ENCODE peak calls at places on chromosome 17, in seven cellular contexts. E is IMR-90, U is mesenchymal stem cell, V is H1, H is mesendoderm, A is H9, P is neuronal stem cell. O is an unnamed sample.
A peak's percentile ranks its signal among the peaks of the same experiment; 100 is the strongest.

GRCh38 chr17:76438906-76439305 is 14.0 kb downstream of the UBE2O start:
- DNase-seq in E (peak; percentile 36), U (no peak), V (no peak), H (no peak), A (no peak), P (no peak), O (no peak)

GRCh38 chr17:74206332-74206818 is 2.9 kb downstream of the RPL38 start:
- DNase-seq in E (no peak), U (no peak), V (no peak), H (peak; percentile 31), A (no peak), P (no peak), O (peak; percentile 76)

GRCh38 chr17:68777243-68777855 is 176.2 kb upstream of the FAM20A start:
- DNase-seq in E (peak; percentile 67), U (peak; percentile 74), V (peak; percentile 78), H (peak; percentile 75), A (peak; percentile 69), P (peak; percentile 51), O (peak; percentile 15)

GRCh38 chr17:17414316-17414937 is 62.4 kb upstream of the MED9 start:
- DNase-seq in E (peak; percentile 80), U (no peak), V (no peak), H (no peak), A (no peak), P (no peak), O (no peak)

GRCh38 chr17:57354669-57355068 is 98.3 kb downstream of the MSI2 start:
- DNase-seq in E (no peak), U (no peak), V (no peak), H (no peak), A (no peak), P (no peak), O (no peak)

GRCh38 chr17:50361561-50362480 is 11.2 kb downstream of the MRPL27 start:
- DNase-seq in E (peak; percentile 74), U (peak; percentile 75), V (peak; percentile 67), H (peak; percentile 86), A (peak; percentile 83), P (no peak), O (peak; percentile 64)

GRCh38 chr17:2412561-2413021 is 11.7 kb upstream of the MNT start:
- DNase-seq in E (no peak), U (peak; percentile 66), V (peak; percentile 57), H (peak; percentile 86), A (peak; percentile 81), P (no peak), O (peak; percentile 30)

GRCh38 chr17:76816590-76817135 is 51.5 kb upstream of the MGAT5B start:
- DNase-seq in E (peak; percentile 42), U (peak; percentile 58), V (peak; percentile 69), H (peak; percentile 79), A (peak; percentile 88), P (peak; percentile 39), O (peak; percentile 69)

GRCh38 chr17:3984719-3985444 is 20.6 kb upstream of the ATP2A3 start:
- DNase-seq in E (no peak), U (no peak), V (no peak), H (no peak), A (no peak), P (no peak), O (no peak)

GRCh38 chr17:32104158-32104557 is 38.1 kb upstream of the RHOT1 start:
- DNase-seq in E (no peak), U (no peak), V (peak; percentile 39), H (no peak), A (no peak), P (no peak), O (no peak)

GRCh38 chr17:40059729-40060475 is 2.9 kb upstream of the THRA start:
- DNase-seq in E (no peak), U (no peak), V (no peak), H (no peak), A (no peak), P (no peak), O (no peak)

GRCh38 chr17:36475346-36475970 is 11.0 kb upstream of the ZNHIT3 start:
- DNase-seq in E (no peak), U (no peak), V (no peak), H (no peak), A (no peak), P (no peak), O (no peak)

GRCh38 chr17:50710025-50710424 is 2.3 kb upstream of the ANKRD40 start:
- DNase-seq in E (no peak), U (no peak), V (no peak), H (no peak), A (no peak), P (no peak), O (no peak)

GRCh38 chr17:75902406-75902805 is 2.3 kb downstream of the MRPL38 start:
- DNase-seq in E (no peak), U (no peak), V (no peak), H (no peak), A (no peak), P (no peak), O (no peak)

GRCh38 chr17:43891851-43892671 is 15.3 kb downstream of the MPP2 start:
- DNase-seq in E (no peak), U (no peak), V (no peak), H (no peak), A (peak; percentile 69), P (no peak), O (no peak)

GRCh38 chr17:15432807-15433547 is 34.4 kb downstream of the CDRT4 start:
- DNase-seq in E (peak; percentile 93), U (peak; percentile 27), V (no peak), H (peak; percentile 58), A (no peak), P (no peak), O (peak; percentile 86)

GRCh38 chr17:12865769-12866168 is 76.5 kb downstream of the ARHGAP44 start:
- DNase-seq in E (no peak), U (no peak), V (no peak), H (no peak), A (no peak), P (no peak), O (no peak)

GRCh38 chr17:82859431-82860403 is 19.9 kb upstream of the ZNF750 start:
- DNase-seq in E (peak; percentile 70), U (peak; percentile 86), V (no peak), H (peak; percentile 73), A (no peak), P (no peak), O (peak; percentile 75)

GRCh38 chr17:1713878-1714487 is 3.8 kb upstream of the TLCD2 start:
- DNase-seq in E (peak; percentile 32), U (peak; percentile 50), V (peak; percentile 78), H (peak; percentile 93), A (peak; percentile 93), P (peak; percentile 59), O (peak; percentile 42)

GRCh38 chr17:75386430-75386829 is 19.0 kb downstream of the GRB2 start:
- DNase-seq in E (no peak), U (no peak), V (no peak), H (no peak), A (no peak), P (no peak), O (no peak)

GRCh38 chr17:21742326-21742725 is 50.0 kb downstream of the KCNJ18 start:
- DNase-seq in E (no peak), U (no peak), V (no peak), H (no peak), A (no peak), P (no peak), O (no peak)

GRCh38 chr17:66813314-66813713 is 21.6 kb upstream of the CACNG5 start:
- DNase-seq in E (no peak), U (no peak), V (no peak), H (no peak), A (no peak), P (no peak), O (no peak)

GRCh38 chr17:66812571-66812970 is 22.3 kb upstream of the CACNG5 start:
- DNase-seq in E (no peak), U (no peak), V (no peak), H (no peak), A (no peak), P (no peak), O (no peak)

GRCh38 chr17:66814026-66814425 is 20.9 kb upstream of the CACNG5 start:
- DNase-seq in E (no peak), U (no peak), V (no peak), H (no peak), A (no peak), P (no peak), O (no peak)

GRCh38 chr17:66811683-66812054 is 23.2 kb upstream of the CACNG5 start:
- DNase-seq in E (no peak), U (no peak), V (no peak), H (no peak), A (no peak), P (no peak), O (no peak)

DNA sequence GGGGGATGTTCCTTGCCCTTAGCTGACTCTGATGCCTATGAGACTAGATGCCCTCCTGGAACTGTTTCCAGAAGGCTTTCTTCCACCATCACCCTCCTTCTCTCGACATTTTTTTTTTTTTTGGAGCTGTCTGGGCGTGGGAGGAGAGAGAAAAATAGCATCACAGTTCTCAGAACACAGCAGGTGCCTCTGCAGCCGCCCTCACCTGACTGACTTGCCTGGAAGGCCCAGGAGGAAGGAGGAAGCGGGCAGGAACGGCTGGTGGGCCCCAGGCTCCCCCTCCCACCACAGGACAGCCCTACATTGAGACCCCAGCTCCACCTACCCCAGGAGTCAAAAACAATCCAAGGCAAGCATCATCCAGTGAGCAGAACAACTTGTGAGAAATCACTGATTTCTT is 20.3 kb upstream of the CACNG5 start:
- DNase-seq in E (no peak), U (no peak), V (no peak), H (no peak), A (no peak), P (no peak), O (no peak)
- H3K4ac ChIP-seq in E (no peak overlapping the region), U (no peak overlapping the region), V (no peak overlapping the region), H (no peak overlapping the region), A (no peak overlapping the region), P (no peak overlapping the region), O (no peak overlapping the region)

GRCh38 chr17:45697076-45697475 is 87.0 kb upstream of the CRHR1 start:
- DNase-seq in E (no peak), U (no peak), V (no peak), H (no peak), A (no peak), P (no peak), O (no peak)
- H3K18ac ChIP-seq in E (no peak overlapping the region), U (no peak overlapping the region), V (no peak overlapping the region), H (no peak overlapping the region), A (no peak overlapping the region), P (no peak overlapping the region), O (no peak overlapping the region)

DNA sequence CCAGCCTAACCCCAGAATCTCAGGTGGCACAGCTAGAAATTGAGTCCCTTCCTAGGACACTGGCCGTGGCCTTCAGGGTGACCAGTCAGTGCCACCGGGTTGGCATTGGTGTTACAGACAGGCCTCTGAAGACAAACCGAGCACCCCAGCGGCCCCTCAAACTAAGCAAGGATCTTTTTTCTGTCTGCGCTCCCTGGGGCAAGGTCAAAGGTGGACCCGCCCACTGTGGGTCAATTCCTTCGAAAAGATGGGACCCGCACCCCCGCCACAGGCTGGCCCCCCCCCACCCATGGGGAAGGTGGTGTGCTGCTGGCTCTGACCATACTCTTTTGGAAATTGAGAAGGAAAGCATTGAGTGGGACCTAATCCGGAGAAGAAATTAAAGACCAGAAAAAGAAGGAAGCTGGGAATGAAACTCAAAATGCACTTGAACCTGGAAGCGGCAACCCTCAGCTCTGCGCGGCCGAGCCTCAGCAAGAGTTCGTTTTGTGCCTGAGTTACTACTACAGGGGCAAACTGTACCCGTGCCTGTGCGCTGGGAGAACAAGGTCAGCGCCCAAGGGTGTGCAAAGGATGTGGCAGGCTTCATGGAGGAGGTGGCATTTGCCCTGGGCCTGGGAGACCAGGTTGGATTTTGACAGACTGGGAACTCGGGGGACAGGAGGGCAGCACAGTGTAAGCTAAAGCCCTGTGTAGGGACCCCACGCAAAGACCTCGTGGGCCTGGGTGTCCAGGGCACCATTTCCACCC is 20.4 kb downstream of the TMC6 start:
- DNase-seq in E (no peak), U (no peak), V (no peak), H (no peak), A (no peak), P (no peak), O (no peak)
- H3K4ac ChIP-seq in E (no peak overlapping the region), U (no peak overlapping the region), V (no peak overlapping the region), H (no peak overlapping the region), A (no peak overlapping the region), P (no peak overlapping the region), O (no peak overlapping the region)

GRCh38 chr17:49224997-49225337 is 5.6 kb downstream of the PHOSPHO1 start:
- DNase-seq in E (no peak), U (no peak), V (no peak), H (no peak), A (no peak), P (no peak), O (no peak)
- H3K18ac ChIP-seq in E (no peak overlapping the region), U (no peak overlapping the region), V (peak overlapping the region; percentile 68), H (no peak overlapping the region), A (no peak overlapping the region), P (no peak overlapping the region), O (no peak overlapping the region)